ENCODE peak calls at places on chromosome 6, in seven cellular contexts. A is neuronal stem cell, M is mesendoderm, Q is hepatocyte, R is right atrium auricular region, O is psoas muscle, N is aorta. E is an unnamed sample. For H3K27me3, the result is how much of the 10 kb centered on the place peaks cover.

GRCh38 chr6:30727920-30728605 is 7.9 kb downstream of the TUBB start:
- DNase-seq in A (no peak), M (peak), Q (peak), R (no peak), O (no peak), N (no peak), E (peak)

GRCh38 chr6:145480024-145480423 is 255.3 kb downstream of the EPM2A start:
- DNase-seq in A (no peak), M (no peak), Q (no peak), R (no peak), O (no peak), N (no peak), E (no peak)

GRCh38 chr6:54618597-54618996 is 228.0 kb upstream of the FAM83B start:
- DNase-seq in A (no peak), M (no peak), Q (no peak), R (no peak), O (no peak), N (no peak), E (no peak)

GRCh38 chr6:17431581-17431980 is 38.2 kb downstream of the CAP2 start:
- DNase-seq in A (no peak), M (peak), Q (no peak), R (no peak), O (no peak), N (no peak), E (peak)

GRCh38 chr6:18384621-18385020 is 2.5 kb upstream of the RNF144B start:
- DNase-seq in A (no peak), M (no peak), Q (no peak), R (no peak), O (no peak), N (no peak), E (no peak)

GRCh38 chr6:148523051-148523450 is 180.4 kb downstream of the SASH1 start:
- DNase-seq in A (no peak), M (no peak), Q (no peak), R (no peak), O (no peak), N (no peak), E (no peak)

GRCh38 chr6:118635909-118636735 is 15.3 kb downstream of the CEP85L start:
- DNase-seq in A (no peak), M (no peak), Q (no peak), R (no peak), O (no peak), N (no peak), E (no peak)

GRCh38 chr6:39430968-39431523 is 108.5 kb upstream of the KCNK16 start:
- DNase-seq in A (no peak), M (peak), Q (peak), R (no peak), O (peak), N (peak), E (peak)

GRCh38 chr6:137571854-137572253 is 77.7 kb upstream of the OLIG3 start:
- DNase-seq in A (peak), M (peak), Q (peak), R (no peak), O (no peak), N (no peak), E (no peak)

GRCh38 chr6:10382728-10383127 is 32.1 kb downstream of the TFAP2A start:
- DNase-seq in A (no peak), M (no peak), Q (no peak), R (no peak), O (no peak), N (no peak), E (no peak)
- H3K27me3 ChIP-seq in A (half or more), M (under half), Q (half or more), R (half or more), O (under half), N (under half), E (half or more)

GRCh38 chr6:10418361-10418861 is 3.5 kb upstream of the TFAP2A start:
- DNase-seq in A (no peak), M (no peak), Q (no peak), R (no peak), O (no peak), N (no peak), E (no peak)
- H3K27me3 ChIP-seq in A (half or more), M (under half), Q (half or more), R (half or more), O (half or more), N (under half), E (half or more)

GRCh38 chr6:170130201-170130621 is 160.7 kb downstream of the DLL1 start:
- DNase-seq in A (no peak), M (no peak), Q (no peak), R (no peak), O (peak), N (peak), E (peak)
- H3K27me3 ChIP-seq in A (under half), M (under half), Q (under half), R (under half), O (under half), N (under half), E (under half)

GRCh38 chr6:15523679-15524630 is 138.9 kb downstream of the DTNBP1 start:
- DNase-seq in A (no peak), M (no peak), Q (no peak), R (peak), O (no peak), N (no peak), E (peak)

GRCh38 chr6:15521516-15521915 is 141.3 kb downstream of the DTNBP1 start:
- DNase-seq in A (no peak), M (no peak), Q (no peak), R (no peak), O (no peak), N (no peak), E (peak)

GRCh38 chr6:15522026-15522425 is 140.8 kb downstream of the DTNBP1 start:
- DNase-seq in A (no peak), M (no peak), Q (no peak), R (no peak), O (no peak), N (peak), E (peak)

GRCh38 chr6:15522427-15522826 is 140.4 kb downstream of the DTNBP1 start:
- DNase-seq in A (no peak), M (no peak), Q (no peak), R (no peak), O (no peak), N (peak), E (peak)

GRCh38 chr6:15522856-15523529 is 139.8 kb downstream of the DTNBP1 start:
- DNase-seq in A (no peak), M (no peak), Q (no peak), R (no peak), O (no peak), N (peak), E (peak)
- H3K27me3 ChIP-seq in A (under half), M (under half), Q (under half), R (under half), O (under half), N (under half), E (under half)

DNA sequence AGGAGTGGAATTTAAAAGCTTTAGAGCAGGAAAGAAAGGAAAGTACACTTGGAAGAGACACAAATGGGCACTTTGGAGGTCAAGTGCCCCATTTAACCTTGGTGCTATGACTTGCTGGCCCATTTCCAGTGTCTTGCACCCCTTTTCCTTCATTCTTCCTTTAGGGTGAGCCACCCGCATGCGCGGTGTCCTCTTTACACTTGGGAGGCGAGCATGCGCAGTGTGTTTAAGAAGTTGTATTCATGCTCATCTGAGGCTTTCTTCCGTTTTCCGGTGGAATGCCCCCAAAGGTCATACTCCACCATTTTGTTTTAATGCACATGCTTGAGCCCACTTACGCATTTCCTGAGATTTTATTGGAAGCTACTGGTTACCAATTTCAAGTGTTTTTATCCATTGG is 29.1 kb downstream of the TMEM170B start:
- DNase-seq in A (no peak), M (no peak), Q (no peak), R (no peak), O (no peak), N (no peak), E (no peak)
- H3K27me3 ChIP-seq in A (under half), M (under half), Q (under half), R (under half), O (under half), N (under half), E (under half)

DNA sequence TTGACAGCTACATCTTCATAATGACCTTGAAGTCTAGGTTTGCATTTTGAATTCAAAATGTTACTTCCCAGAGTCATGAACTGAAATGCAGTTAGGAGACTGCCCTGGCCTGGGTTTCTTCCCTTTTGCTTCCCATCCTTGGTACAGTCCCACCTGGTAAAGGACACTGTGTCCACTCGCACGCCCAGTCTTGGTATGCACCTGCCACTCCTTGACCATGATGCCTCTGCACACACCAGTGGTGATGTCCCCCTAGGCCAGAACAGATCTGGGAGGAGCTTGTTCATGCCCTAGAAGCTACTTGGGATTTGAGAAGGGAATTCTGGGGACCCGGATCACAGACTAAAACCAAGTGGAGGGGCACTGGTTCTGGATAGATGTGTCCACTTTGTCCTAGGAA is 3.6 kb downstream of the PPP1R14C start:
- DNase-seq in A (no peak), M (no peak), Q (no peak), R (no peak), O (no peak), N (no peak), E (no peak)
- H3K27me3 ChIP-seq in A (under half), M (under half), Q (half or more), R (under half), O (under half), N (under half), E (under half)

DNA sequence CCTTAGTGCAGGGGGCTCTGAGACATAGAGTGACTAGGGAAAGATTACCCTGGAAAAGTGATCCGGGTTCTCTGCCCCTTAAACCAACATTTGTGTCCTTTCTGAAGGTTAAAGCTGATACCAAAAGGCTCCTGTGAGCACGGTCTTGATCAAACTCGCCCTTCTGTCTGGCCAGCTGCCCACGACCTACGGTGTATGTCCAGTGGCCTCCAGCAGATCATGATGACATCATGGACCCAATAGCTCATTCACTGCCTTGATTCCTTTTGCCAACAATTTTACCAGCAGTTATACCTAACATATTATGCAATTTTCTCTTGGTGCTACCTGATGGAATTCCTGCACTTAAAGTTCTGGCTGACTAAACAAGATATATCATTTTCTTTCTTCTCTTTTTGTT is 6.8 kb downstream of the ULBP2 start:
- DNase-seq in A (no peak), M (no peak), Q (no peak), R (peak), O (no peak), N (no peak), E (no peak)
- H3K27me3 ChIP-seq in A (half or more), M (under half), Q (half or more), R (under half), O (under half), N (under half), E (under half)

DNA sequence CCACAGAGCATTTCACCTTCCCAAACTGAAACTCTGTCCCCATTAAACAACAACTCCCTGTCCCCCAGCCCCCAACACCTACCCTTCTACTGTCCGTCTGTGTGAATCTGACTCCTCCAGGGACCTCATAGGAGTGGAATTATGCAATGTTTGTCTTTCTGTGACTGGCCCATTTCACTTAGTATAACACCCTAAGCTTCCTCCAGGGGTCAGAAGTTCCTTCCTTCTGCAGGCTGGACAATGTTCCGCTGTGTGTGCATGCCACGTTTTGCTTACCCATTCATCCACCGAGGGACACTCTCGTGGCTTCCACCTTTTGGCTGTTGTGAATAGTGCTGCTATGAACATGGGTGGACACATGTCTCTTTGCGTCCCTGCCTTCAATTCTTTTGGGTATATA is 37.6 kb upstream of the MPC1 start:
- DNase-seq in A (no peak), M (no peak), Q (peak), R (no peak), O (peak), N (no peak), E (no peak)
- H3K27me3 ChIP-seq in A (under half), M (under half), Q (under half), R (under half), O (under half), N (under half), E (under half)

GRCh38 chr6:129766959-129767728 is 57.2 kb upstream of the ARHGAP18 start:
- DNase-seq in A (peak), M (peak), Q (peak), R (no peak), O (peak), N (peak), E (peak)
- H3K27me3 ChIP-seq in A (half or more), M (under half), Q (under half), R (under half), O (under half), N (under half), E (under half)

DNA sequence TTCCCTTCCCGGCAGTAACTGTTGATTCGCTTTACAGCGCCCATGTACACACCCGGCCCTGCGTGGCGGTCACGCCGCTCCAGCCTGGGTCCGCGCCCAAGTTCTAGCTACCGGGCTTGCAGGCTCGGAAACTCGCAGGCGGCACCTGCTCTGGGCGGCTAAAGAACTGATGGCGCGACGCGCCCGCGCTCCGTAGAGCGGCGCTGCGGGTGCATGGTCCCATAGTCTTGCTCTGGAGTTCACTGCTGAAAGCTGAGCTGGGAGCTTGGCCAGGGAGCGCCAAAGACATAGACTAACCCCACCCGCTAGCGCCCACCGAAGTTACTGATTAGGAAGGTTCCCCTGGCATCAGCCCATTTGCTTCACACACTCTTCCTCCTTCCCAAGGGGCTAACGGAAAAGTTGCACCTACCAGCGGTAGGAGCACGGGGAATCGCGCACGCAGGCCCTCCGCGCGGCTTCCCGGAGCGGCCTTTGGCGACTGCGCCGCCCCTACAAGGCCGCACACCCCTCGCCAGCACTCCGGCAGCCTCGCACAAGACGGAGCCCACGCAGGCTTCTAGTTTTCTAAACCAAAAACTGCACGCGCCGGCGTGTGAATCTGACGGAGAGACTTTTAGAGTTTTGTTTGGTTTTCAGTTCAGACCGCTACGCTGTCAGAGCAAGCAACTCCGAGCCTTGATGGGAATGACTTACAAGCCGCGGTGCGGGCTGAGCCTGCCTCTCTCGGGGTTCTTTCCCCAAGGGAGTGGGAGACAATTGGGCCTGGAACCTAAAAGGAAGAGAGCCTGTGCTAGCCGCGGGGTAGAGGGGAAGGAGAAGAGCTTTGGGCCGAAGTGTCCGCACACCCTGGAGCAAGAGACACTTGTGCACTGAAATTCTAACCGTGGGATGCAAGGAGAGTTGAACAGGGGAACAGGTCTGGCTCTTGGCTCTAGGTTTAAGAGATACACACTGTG is 994 bp upstream of the POU3F2 start:
- DNase-seq in A (peak), M (peak), Q (peak), R (no peak), O (no peak), N (peak), E (peak)
- H3K27me3 ChIP-seq in A (under half), M (half or more), Q (half or more), R (half or more), O (under half), N (under half), E (half or more)